ENCODE peak calls at places on chromosome 21, in five cellular contexts. W is NCI-H1092 treated with DMSO at 0.1 percent for 48 hours, Y is M059J, Q is type B pancreatic cell, I is adipocyte. N is an unnamed sample.

GRCh38 chr21:24224411-24224810 is 1382.9 kb downstream of the MRPL39 start:
- DNase-seq in W (no peak), Y (no peak), Q (no peak), I (no peak), N (no peak)

GRCh38 chr21:31135536-31136184 is 97.4 kb upstream of the KRTAP19-8 start:
- DNase-seq in W (no peak), Y (no peak), Q (no peak), I (no peak), N (no peak)

GRCh38 chr21:36135391-36136094 is 664 bp downstream of the CBR3 start:
- DNase-seq in W (peak; percentile 67), Y (peak; percentile 98), Q (no peak), I (peak; percentile 89), N (peak; percentile 93)

GRCh38 chr21:31184462-31184861 is 146.2 kb upstream of the KRTAP19-8 start:
- DNase-seq in W (no peak), Y (no peak), Q (no peak), I (no peak), N (no peak)

GRCh38 chr21:34890724-34891609 is 158.1 kb downstream of the RUNX1 start:
- DNase-seq in W (no peak), Y (peak; percentile 67), Q (no peak), I (peak; percentile 77), N (peak; percentile 58)

GRCh38 chr21:37073417-37074194 is 552 bp downstream of the TTC3 start:
- DNase-seq in W (peak; percentile 29), Y (peak; percentile 47), Q (no peak), I (peak; percentile 74), N (peak; percentile 43)

GRCh38 chr21:37367758-37368535 is 1.4 kb downstream of the DYRK1A start:
- DNase-seq in W (peak; percentile 21), Y (peak; percentile 69), Q (no peak), I (peak; percentile 69), N (peak; percentile 45)

GRCh38 chr21:21179619-21180336 is 181.6 kb downstream of the NCAM2 start:
- DNase-seq in W (no peak), Y (no peak), Q (no peak), I (no peak), N (no peak)

GRCh38 chr21:36499578-36500471 is 19.9 kb upstream of the CLDN14 start:
- DNase-seq in W (no peak), Y (peak; percentile 38), Q (no peak), I (no peak), N (peak; percentile 77)

GRCh38 chr21:37435120-37435519 is 68.5 kb downstream of the DYRK1A start:
- DNase-seq in W (no peak), Y (peak; percentile 45), Q (no peak), I (peak; percentile 89), N (peak; percentile 45)

N was measured in EL.